ENCODE peak calls at places on chromosome 3, in eight cellular contexts. One of them, this sample, is unnamed.
A peak's percentile ranks its signal among the peaks of the same experiment; 100 is the strongest.

GRCh38 chr3:170506556-170506955 is 79.3 kb downstream of the SLC7A14 start:
- DNase-seq in stimulated activated CD4-positive, alpha-beta T cell treated with anti-CD3 and anti-CD28 coated beads, TNF-alpha, amount 100 ng/mL, for 4 hours: no peak
- DNase-seq in GM19239: no peak
- DNase-seq in stimulated activated CD8-positive, alpha-beta memory T cell treated with anti-CD3 and anti-CD28 coated beads, Interleukin-4, amount 100 ng/mL, for 24 hours: no peak
- DNase-seq in neural crest cell: no peak
- DNase-seq in H54: no peak
- DNase-seq in SJSA1: peak; percentile 13
- DNase-seq in fibroblast of pulmonary artery: peak; percentile 58
- DNase-seq in this sample: no peak

GRCh38 chr3:52367891-52368880 is 52.1 kb downstream of the DNAH1 start:
- DNase-seq in stimulated activated CD4-positive, alpha-beta T cell treated with anti-CD3 and anti-CD28 coated beads, TNF-alpha, amount 100 ng/mL, for 4 hours: no peak
- DNase-seq in GM19239: no peak
- DNase-seq in stimulated activated CD8-positive, alpha-beta memory T cell treated with anti-CD3 and anti-CD28 coated beads, Interleukin-4, amount 100 ng/mL, for 24 hours: no peak
- DNase-seq in neural crest cell: no peak
- DNase-seq in H54: no peak
- DNase-seq in SJSA1: no peak
- DNase-seq in fibroblast of pulmonary artery: peak; percentile 21
- DNase-seq in this sample: no peak

GRCh38 chr3:9404680-9405079 is 7.3 kb downstream of the SETD5 start:
- DNase-seq in stimulated activated CD4-positive, alpha-beta T cell treated with anti-CD3 and anti-CD28 coated beads, TNF-alpha, amount 100 ng/mL, for 4 hours: no peak
- DNase-seq in GM19239: no peak
- DNase-seq in stimulated activated CD8-positive, alpha-beta memory T cell treated with anti-CD3 and anti-CD28 coated beads, Interleukin-4, amount 100 ng/mL, for 24 hours: no peak
- DNase-seq in neural crest cell: no peak
- DNase-seq in H54: no peak
- DNase-seq in SJSA1: no peak
- DNase-seq in fibroblast of pulmonary artery: no peak
- DNase-seq in this sample: no peak

GRCh38 chr3:101999177-101999778 is 150.0 kb downstream of the NFKBIZ start:
- DNase-seq in stimulated activated CD4-positive, alpha-beta T cell treated with anti-CD3 and anti-CD28 coated beads, TNF-alpha, amount 100 ng/mL, for 4 hours: no peak
- DNase-seq in GM19239: no peak
- DNase-seq in stimulated activated CD8-positive, alpha-beta memory T cell treated with anti-CD3 and anti-CD28 coated beads, Interleukin-4, amount 100 ng/mL, for 24 hours: no peak
- DNase-seq in neural crest cell: no peak
- DNase-seq in H54: no peak
- DNase-seq in SJSA1: no peak
- DNase-seq in fibroblast of pulmonary artery: no peak
- DNase-seq in this sample: no peak

GRCh38 chr3:71189480-71189879 is 394.0 kb downstream of the FOXP1 start:
- DNase-seq in stimulated activated CD4-positive, alpha-beta T cell treated with anti-CD3 and anti-CD28 coated beads, TNF-alpha, amount 100 ng/mL, for 4 hours: no peak
- DNase-seq in GM19239: no peak
- DNase-seq in stimulated activated CD8-positive, alpha-beta memory T cell treated with anti-CD3 and anti-CD28 coated beads, Interleukin-4, amount 100 ng/mL, for 24 hours: no peak
- DNase-seq in neural crest cell: no peak
- DNase-seq in H54: no peak
- DNase-seq in SJSA1: no peak
- DNase-seq in fibroblast of pulmonary artery: peak; percentile 35
- DNase-seq in this sample: no peak

GRCh38 chr3:187994221-187995085 is 159.5 kb upstream of the LPP start:
- DNase-seq in stimulated activated CD4-positive, alpha-beta T cell treated with anti-CD3 and anti-CD28 coated beads, TNF-alpha, amount 100 ng/mL, for 4 hours: no peak
- DNase-seq in GM19239: no peak
- DNase-seq in stimulated activated CD8-positive, alpha-beta memory T cell treated with anti-CD3 and anti-CD28 coated beads, Interleukin-4, amount 100 ng/mL, for 24 hours: no peak
- DNase-seq in neural crest cell: no peak
- DNase-seq in H54: no peak
- DNase-seq in SJSA1: no peak
- DNase-seq in fibroblast of pulmonary artery: peak; percentile 29
- DNase-seq in this sample: no peak

GRCh38 chr3:70729845-70730244 is 417.4 kb upstream of the MDFIC2 start:
- DNase-seq in stimulated activated CD4-positive, alpha-beta T cell treated with anti-CD3 and anti-CD28 coated beads, TNF-alpha, amount 100 ng/mL, for 4 hours: no peak
- DNase-seq in GM19239: no peak
- DNase-seq in stimulated activated CD8-positive, alpha-beta memory T cell treated with anti-CD3 and anti-CD28 coated beads, Interleukin-4, amount 100 ng/mL, for 24 hours: no peak
- DNase-seq in neural crest cell: no peak
- DNase-seq in H54: no peak
- DNase-seq in SJSA1: peak; percentile 34
- DNase-seq in fibroblast of pulmonary artery: no peak
- DNase-seq in this sample: no peak

GRCh38 chr3:129490273-129490675 is 38.2 kb upstream of the RHO start:
- DNase-seq in stimulated activated CD4-positive, alpha-beta T cell treated with anti-CD3 and anti-CD28 coated beads, TNF-alpha, amount 100 ng/mL, for 4 hours: no peak
- DNase-seq in GM19239: peak; percentile 70
- DNase-seq in stimulated activated CD8-positive, alpha-beta memory T cell treated with anti-CD3 and anti-CD28 coated beads, Interleukin-4, amount 100 ng/mL, for 24 hours: peak; percentile 19
- DNase-seq in neural crest cell: peak; percentile 61
- DNase-seq in H54: peak; percentile 95
- DNase-seq in SJSA1: peak; percentile 75
- DNase-seq in fibroblast of pulmonary artery: peak; percentile 96
- DNase-seq in this sample: peak; percentile 84

GRCh38 chr3:145681132-145681531 is 479.9 kb downstream of the PLOD2 start:
- DNase-seq in stimulated activated CD4-positive, alpha-beta T cell treated with anti-CD3 and anti-CD28 coated beads, TNF-alpha, amount 100 ng/mL, for 4 hours: no peak
- DNase-seq in GM19239: no peak
- DNase-seq in stimulated activated CD8-positive, alpha-beta memory T cell treated with anti-CD3 and anti-CD28 coated beads, Interleukin-4, amount 100 ng/mL, for 24 hours: no peak
- DNase-seq in neural crest cell: no peak
- DNase-seq in H54: no peak
- DNase-seq in SJSA1: no peak
- DNase-seq in fibroblast of pulmonary artery: no peak
- DNase-seq in this sample: no peak

GRCh38 chr3:159273608-159274007 is 471.8 kb downstream of the MFSD1 start:
- DNase-seq in stimulated activated CD4-positive, alpha-beta T cell treated with anti-CD3 and anti-CD28 coated beads, TNF-alpha, amount 100 ng/mL, for 4 hours: no peak
- DNase-seq in GM19239: no peak
- DNase-seq in stimulated activated CD8-positive, alpha-beta memory T cell treated with anti-CD3 and anti-CD28 coated beads, Interleukin-4, amount 100 ng/mL, for 24 hours: no peak
- DNase-seq in neural crest cell: peak; percentile 71
- DNase-seq in H54: no peak
- DNase-seq in SJSA1: peak; percentile 4
- DNase-seq in fibroblast of pulmonary artery: peak; percentile 70
- DNase-seq in this sample: no peak

GRCh38 chr3:57624801-57625200 is 27.7 kb upstream of the ARF4 start:
- DNase-seq in stimulated activated CD4-positive, alpha-beta T cell treated with anti-CD3 and anti-CD28 coated beads, TNF-alpha, amount 100 ng/mL, for 4 hours: no peak
- DNase-seq in GM19239: no peak
- DNase-seq in stimulated activated CD8-positive, alpha-beta memory T cell treated with anti-CD3 and anti-CD28 coated beads, Interleukin-4, amount 100 ng/mL, for 24 hours: no peak
- DNase-seq in neural crest cell: no peak
- DNase-seq in H54: no peak
- DNase-seq in SJSA1: no peak
- DNase-seq in fibroblast of pulmonary artery: no peak
- DNase-seq in this sample: no peak

GRCh38 chr3:195893516-195893915 is 14.8 kb downstream of the TNK2 start:
- DNase-seq in stimulated activated CD4-positive, alpha-beta T cell treated with anti-CD3 and anti-CD28 coated beads, TNF-alpha, amount 100 ng/mL, for 4 hours: no peak
- DNase-seq in GM19239: no peak
- DNase-seq in stimulated activated CD8-positive, alpha-beta memory T cell treated with anti-CD3 and anti-CD28 coated beads, Interleukin-4, amount 100 ng/mL, for 24 hours: no peak
- DNase-seq in neural crest cell: no peak
- DNase-seq in H54: no peak
- DNase-seq in SJSA1: no peak
- DNase-seq in fibroblast of pulmonary artery: no peak
- DNase-seq in this sample: no peak

GRCh38 chr3:62615258-62615840 is 242.0 kb upstream of the FEZF2 start:
- DNase-seq in stimulated activated CD4-positive, alpha-beta T cell treated with anti-CD3 and anti-CD28 coated beads, TNF-alpha, amount 100 ng/mL, for 4 hours: no peak
- DNase-seq in GM19239: no peak
- DNase-seq in stimulated activated CD8-positive, alpha-beta memory T cell treated with anti-CD3 and anti-CD28 coated beads, Interleukin-4, amount 100 ng/mL, for 24 hours: no peak
- DNase-seq in neural crest cell: no peak
- DNase-seq in H54: no peak
- DNase-seq in SJSA1: no peak
- DNase-seq in fibroblast of pulmonary artery: no peak
- DNase-seq in this sample: no peak

GRCh38 chr3:168398371-168399030 is 302.8 kb upstream of the GOLIM4 start:
- DNase-seq in stimulated activated CD4-positive, alpha-beta T cell treated with anti-CD3 and anti-CD28 coated beads, TNF-alpha, amount 100 ng/mL, for 4 hours: no peak
- DNase-seq in GM19239: no peak
- DNase-seq in stimulated activated CD8-positive, alpha-beta memory T cell treated with anti-CD3 and anti-CD28 coated beads, Interleukin-4, amount 100 ng/mL, for 24 hours: no peak
- DNase-seq in neural crest cell: no peak
- DNase-seq in H54: no peak
- DNase-seq in SJSA1: no peak
- DNase-seq in fibroblast of pulmonary artery: peak; percentile 45
- DNase-seq in this sample: no peak